ENCODE peak calls at places on chromosomes 3 and 15, in seven cellular contexts. O, H, I, M, J, Q and A are unnamed samples.

GRCh38 chr3:39541917-39542329 is 74.4 kb downstream of the MOBP start:
- DNase-seq in Q (peak), I (peak), J (no peak), M (no peak), H (no peak), O (peak), A (no peak)

GRCh38 chr3:182603501-182603900 is 189.8 kb upstream of the ATP11B start:
- DNase-seq in I (no peak), J (no peak), M (no peak), O (no peak), Q (no peak), H (no peak), A (no peak)

GRCh38 chr15:33293619-33294309 is 17.0 kb upstream of the RYR3 start:
- DNase-seq in M (no peak), O (peak), Q (peak), I (peak), J (no peak), H (no peak), A (no peak)

GRCh38 chr3:171606151-171606751 is 146.0 kb upstream of the TNIK start:
- DNase-seq in J (no peak), M (no peak), O (peak), Q (peak), I (peak), H (peak), A (no peak)

GRCh38 chr3:46353639-46354410 is at the start of gene CCR2:
- DNase-seq in H (no peak), J (no peak), O (peak), I (no peak), M (no peak), Q (no peak), A (no peak)

GRCh38 chr3:77562089-77562488 is 522.2 kb downstream of the ROBO2 start:
- DNase-seq in M (no peak), H (no peak), Q (no peak), J (no peak), O (no peak), I (no peak), A (no peak)

GRCh38 chr15:78932216-78932808 is 12.5 kb downstream of the CTSH start:
- DNase-seq in H (no peak), Q (no peak), J (no peak), M (no peak), O (no peak), I (no peak), A (no peak)

GRCh38 chr3:134687642-134688041 is 36.8 kb upstream of the KY start:
- DNase-seq in O (no peak), H (no peak), I (no peak), M (no peak), Q (no peak), J (no peak), A (no peak)

GRCh38 chr3:191961036-191961435 is 500.1 kb downstream of the PYDC2 start:
- DNase-seq in O (peak), H (no peak), M (no peak), Q (no peak), I (no peak), J (no peak), A (no peak)

GRCh38 chr3:106343841-106344240 is 475.0 kb upstream of the CBLB start:
- DNase-seq in Q (no peak), J (no peak), I (no peak), H (no peak), M (no peak), O (no peak), A (no peak)

GRCh38 chr3:101531473-101532086 is 18.6 kb upstream of the SENP7 start:
- DNase-seq in Q (no peak), I (peak), J (no peak), O (no peak), M (no peak), H (no peak), A (no peak)

GRCh38 chr3:127964053-127964452 is 49.0 kb downstream of the KBTBD12 start:
- DNase-seq in O (peak), H (no peak), I (peak), J (no peak), Q (peak), M (no peak), A (no peak)

GRCh38 chr3:173267716-173268115 is 126.7 kb upstream of the SPATA16 start:
- DNase-seq in I (no peak), H (no peak), Q (no peak), O (no peak), J (no peak), M (no peak), A (no peak)

GRCh38 chr3:93991286-93992030 is 11.5 kb downstream of the ARL13B start:
- DNase-seq in H (no peak), J (no peak), Q (no peak), O (no peak), M (no peak), I (no peak), A (no peak)

GRCh38 chr3:114690896-114691295 is 397.1 kb downstream of the TIGIT start:
- DNase-seq in H (no peak), M (no peak), Q (no peak), J (no peak), I (no peak), O (no peak), A (no peak)

GRCh38 chr15:76200641-76201105 is 110.6 kb downstream of the ETFA start:
- DNase-seq in H (no peak), O (no peak), J (peak), I (no peak), M (no peak), Q (no peak), A (no peak)

GRCh38 chr3:183730361-183730760 is 32.8 kb downstream of the YEATS2 start:
- DNase-seq in O (no peak), J (no peak), M (no peak), Q (no peak), I (no peak), H (no peak), A (no peak)

GRCh38 chr3:9867106-9867505 is 12.9 kb downstream of the CIDEC start:
- DNase-seq in M (no peak), O (no peak), I (no peak), J (no peak), Q (no peak), H (no peak), A (no peak)

GRCh38 chr3:141335531-141336042 is 32.7 kb upstream of the ZBTB38 start:
- DNase-seq in O (no peak), H (no peak), Q (no peak), J (no peak), M (no peak), I (no peak), A (no peak)

GRCh38 chr3:46897031-46897430 is 19.5 kb downstream of the PTH1R start:
- DNase-seq in M (no peak), J (peak), I (no peak), H (no peak), O (no peak), Q (no peak), A (no peak)

GRCh38 chr3:39180183-39180545 is 12.2 kb downstream of the XIRP1 start:
- DNase-seq in H (no peak), O (no peak), J (no peak), M (no peak), Q (no peak), I (no peak), A (no peak)

GRCh38 chr3:151410891-151411559 is 26.5 kb upstream of the P2RY12 start:
- DNase-seq in Q (peak), J (no peak), O (peak), H (no peak), I (no peak), M (no peak), A (no peak)

GRCh38 chr3:60582285-60582684 is 669.0 kb downstream of the FHIT start:
- DNase-seq in Q (peak), J (no peak), H (no peak), I (peak), O (peak), M (no peak), A (no peak)
- TF ChIP-seq CTCF in Q (no peak), J (no peak), H (no peak), I (no peak), O (peak), M (no peak), A (no peak)

GRCh38 chr3:59607628-59608027 is 557.8 kb upstream of the CFAP20DC start:
- DNase-seq in I (peak), Q (peak), M (no peak), J (no peak), H (no peak), O (peak), A (no peak)
- TF ChIP-seq CTCF in I (no peak), Q (no peak), M (no peak), J (no peak), H (peak), O (peak), A (no peak)

GRCh38 chr3:15439476-15439875 is 12.1 kb downstream of the EAF1 start:
- DNase-seq in I (peak), J (no peak), O (peak), M (no peak), H (no peak), Q (no peak), A (no peak)
- TF ChIP-seq CTCF in I (no peak), J (no peak), O (no peak), M (no peak), H (no peak), Q (no peak), A (no peak)

DNA sequence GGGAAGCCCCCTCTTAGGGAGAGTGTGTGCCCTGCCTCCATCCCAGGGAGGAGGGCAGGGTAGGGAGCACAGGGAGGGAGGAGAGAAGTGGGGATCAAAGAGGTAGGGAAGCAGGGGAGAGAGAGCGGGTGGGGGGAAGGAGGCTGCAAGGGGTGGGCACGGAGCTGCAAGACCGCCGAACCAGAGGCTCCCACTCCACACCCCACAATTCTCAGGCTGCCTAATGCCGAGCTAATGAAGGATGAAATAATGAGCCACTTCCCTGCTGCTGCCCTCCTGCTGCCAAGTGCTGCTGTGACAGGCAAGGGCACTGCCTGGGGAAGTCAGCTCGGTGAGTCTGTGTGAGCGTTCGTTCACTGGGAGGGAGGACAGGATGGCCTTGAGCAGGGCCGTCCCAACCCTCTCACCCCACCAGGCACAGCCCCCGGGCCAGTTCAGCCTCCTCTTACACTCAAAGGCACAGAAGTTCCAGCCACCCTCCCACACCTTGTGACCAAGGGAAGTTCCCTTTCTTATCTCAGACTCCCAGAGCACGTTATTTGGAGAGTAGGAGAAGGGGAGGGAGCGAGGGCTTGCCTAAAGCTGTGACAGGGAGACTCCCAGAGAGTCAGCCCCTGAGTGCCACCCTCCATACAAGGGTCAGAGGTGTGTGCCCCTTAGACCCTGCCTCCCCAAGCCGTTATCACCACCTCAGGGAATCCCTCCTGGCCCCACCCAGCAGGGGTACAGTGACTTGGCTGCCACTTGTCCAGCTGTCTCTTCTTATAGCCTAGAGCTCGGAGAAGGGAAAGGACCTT is 12.4 kb downstream of the GLYCTK start:
- DNase-seq in I (peak), J (peak), H (peak), Q (peak), M (no peak), O (peak), A (peak)
- TF ChIP-seq CTCF in I (peak), J (peak), H (peak), Q (peak), M (no peak), O (peak), A (no peak)

DNA sequence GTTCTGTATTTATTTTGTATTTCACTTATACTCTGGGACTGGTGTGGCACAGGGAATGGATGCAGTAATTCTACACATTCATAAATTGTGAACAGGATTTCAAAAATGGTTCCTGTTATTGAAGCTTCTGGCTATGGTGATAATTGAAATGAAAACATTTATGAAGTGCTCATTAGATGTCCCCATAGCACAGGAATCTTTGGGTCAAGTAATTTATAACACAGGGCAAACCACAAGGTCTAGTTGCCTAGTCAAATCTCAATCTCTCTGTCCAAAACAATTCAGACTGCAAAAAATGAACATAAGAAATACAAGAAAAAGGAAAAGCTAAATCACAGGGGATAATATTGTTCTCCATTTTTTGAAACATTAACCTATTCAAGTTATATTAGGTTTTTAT is 117.5 kb upstream of the PTPRG start:
- DNase-seq in Q (no peak), O (no peak), I (no peak), J (no peak), M (no peak), H (no peak), A (no peak)
- TF ChIP-seq CTCF in Q (no peak), O (no peak), I (no peak), J (no peak), M (no peak), H (no peak), A (no peak)

GRCh38 chr3:119428538-119428937 is 34.9 kb downstream of the TMEM39A start:
- DNase-seq in H (no peak), Q (no peak), O (no peak), I (no peak), M (peak), J (no peak), A (no peak)
- TF ChIP-seq CTCF in H (no peak), Q (peak), O (peak), I (no peak), M (no peak), J (no peak), A (no peak)

GRCh38 chr3:12837295-12837986 is 3.9 kb downstream of the RPL32 start:
- DNase-seq in Q (no peak), H (no peak), M (no peak), I (no peak), J (no peak), O (no peak), A (no peak)
- TF ChIP-seq CTCF in Q (no peak), H (no peak), M (no peak), I (no peak), J (no peak), O (no peak), A (no peak)